ENCODE peak calls at places on chromosomes 2 and 18, in nine cellular contexts. One of them, this sample, is unnamed.

GRCh38 chr18:69880083-69880482 is 67.6 kb downstream of the CD226 start:
- DNase-seq in left lung: no peak
- DNase-seq in PC-3: no peak
- DNase-seq in OCI-LY7: no peak
- DNase-seq in uterus: no peak
- DNase-seq in RWPE1: no peak
- DNase-seq in K562: no peak
- DNase-seq in AG04450: no peak
- DNase-seq in IMR-90: no peak
- DNase-seq in this sample: no peak

GRCh38 chr2:31567679-31568078 is 13.1 kb downstream of the SRD5A2 start:
- DNase-seq in K562: no peak
- DNase-seq in uterus: no peak
- DNase-seq in IMR-90: no peak
- DNase-seq in PC-3: no peak
- DNase-seq in left lung: no peak
- DNase-seq in AG04450: no peak
- DNase-seq in RWPE1: no peak
- DNase-seq in OCI-LY7: no peak
- DNase-seq in this sample: no peak

GRCh38 chr2:192675640-192676039 is 480.9 kb upstream of the TMEFF2 start:
- DNase-seq in AG04450: no peak
- DNase-seq in left lung: no peak
- DNase-seq in PC-3: peak; percentile 57
- DNase-seq in K562: no peak
- DNase-seq in uterus: no peak
- DNase-seq in IMR-90: no peak
- DNase-seq in OCI-LY7: no peak
- DNase-seq in RWPE1: no peak
- DNase-seq in this sample: no peak

GRCh38 chr18:63339920-63340484 is 20.4 kb upstream of the BCL2 start:
- DNase-seq in left lung: no peak
- DNase-seq in K562: no peak
- DNase-seq in IMR-90: peak; percentile 41
- DNase-seq in RWPE1: no peak
- DNase-seq in OCI-LY7: peak; percentile 45
- DNase-seq in PC-3: peak; percentile 46
- DNase-seq in uterus: peak; percentile 40
- DNase-seq in AG04450: no peak
- DNase-seq in this sample: no peak

GRCh38 chr2:240823449-240824336 is 3.7 kb upstream of the KIF1A start:
- DNase-seq in OCI-LY7: no peak
- DNase-seq in PC-3: no peak
- DNase-seq in left lung: no peak
- DNase-seq in uterus: no peak
- DNase-seq in K562: no peak
- DNase-seq in IMR-90: no peak
- DNase-seq in AG04450: no peak
- DNase-seq in RWPE1: no peak
- DNase-seq in this sample: no peak

GRCh38 chr2:238523158-238524110 is 96.7 kb downstream of the ASB1 start:
- DNase-seq in RWPE1: no peak
- DNase-seq in K562: no peak
- DNase-seq in uterus: peak; percentile 62
- DNase-seq in IMR-90: peak; percentile 21
- DNase-seq in PC-3: no peak
- DNase-seq in left lung: no peak
- DNase-seq in OCI-LY7: no peak
- DNase-seq in AG04450: peak; percentile 10
- DNase-seq in this sample: peak; percentile 53

GRCh38 chr2:171160119-171160629 is 519 bp downstream of the TLK1 start:
- DNase-seq in PC-3: peak; percentile 48
- DNase-seq in K562: peak; percentile 80
- DNase-seq in RWPE1: peak; percentile 47
- DNase-seq in IMR-90: peak; percentile 62
- DNase-seq in uterus: peak; percentile 67
- DNase-seq in AG04450: no peak
- DNase-seq in OCI-LY7: peak; percentile 75
- DNase-seq in left lung: peak; percentile 71
- DNase-seq in this sample: peak; percentile 86

GRCh38 chr2:9697904-9698303 is 67.1 kb upstream of the YWHAQ start:
- DNase-seq in left lung: no peak
- DNase-seq in uterus: no peak
- DNase-seq in AG04450: no peak
- DNase-seq in K562: no peak
- DNase-seq in IMR-90: no peak
- DNase-seq in OCI-LY7: no peak
- DNase-seq in PC-3: no peak
- DNase-seq in RWPE1: no peak
- DNase-seq in this sample: no peak

GRCh38 chr2:159650574-159650973 is 34.2 kb upstream of the BAZ2B start:
- DNase-seq in RWPE1: no peak
- DNase-seq in uterus: no peak
- DNase-seq in AG04450: no peak
- DNase-seq in PC-3: no peak
- DNase-seq in K562: no peak
- DNase-seq in OCI-LY7: no peak
- DNase-seq in left lung: no peak
- DNase-seq in IMR-90: no peak
- DNase-seq in this sample: no peak

GRCh38 chr2:223970343-223971128 is 13.3 kb downstream of the MRPL44 start:
- DNase-seq in IMR-90: peak; percentile 67
- DNase-seq in uterus: peak; percentile 33
- DNase-seq in K562: peak; percentile 14
- DNase-seq in PC-3: peak; percentile 85
- DNase-seq in AG04450: no peak
- DNase-seq in left lung: no peak
- DNase-seq in RWPE1: peak; percentile 32
- DNase-seq in OCI-LY7: peak; percentile 69
- DNase-seq in this sample: no peak

GRCh38 chr2:133421516-133422324 is 146.5 kb downstream of the NCKAP5 start:
- DNase-seq in IMR-90: peak; percentile 66
- DNase-seq in left lung: no peak
- DNase-seq in K562: no peak
- DNase-seq in uterus: no peak
- DNase-seq in PC-3: no peak
- DNase-seq in RWPE1: no peak
- DNase-seq in AG04450: peak; percentile 24
- DNase-seq in OCI-LY7: no peak
- DNase-seq in this sample: no peak

GRCh38 chr2:106160786-106161261 is 33.3 kb downstream of the UXS1 start:
- DNase-seq in IMR-90: no peak
- DNase-seq in PC-3: no peak
- DNase-seq in uterus: no peak
- DNase-seq in RWPE1: no peak
- DNase-seq in left lung: no peak
- DNase-seq in OCI-LY7: peak; percentile 78
- DNase-seq in AG04450: no peak
- DNase-seq in K562: no peak
- DNase-seq in this sample: no peak
- H3K27ac ChIP-seq in IMR-90: no peak overlapping the region
- H3K27ac ChIP-seq in PC-3: peak overlapping the region; percentile 67
- H3K27ac ChIP-seq in uterus: no peak overlapping the region
- H3K27ac ChIP-seq in RWPE1: no peak overlapping the region
- H3K27ac ChIP-seq in left lung: peak overlapping the region; percentile 26
- H3K27ac ChIP-seq in OCI-LY7: peak overlapping the region; percentile 49
- H3K27ac ChIP-seq in AG04450: no peak overlapping the region
- H3K27ac ChIP-seq in K562: no peak overlapping the region
- H3K27ac ChIP-seq in this sample: peak overlapping the region; percentile 7

GRCh38 chr2:60554649-60555065 is 1.2 kb upstream of the BCL11A start:
- DNase-seq in PC-3: no peak
- DNase-seq in left lung: no peak
- DNase-seq in uterus: no peak
- DNase-seq in K562: peak; percentile 24
- DNase-seq in RWPE1: peak; percentile 8
- DNase-seq in IMR-90: no peak
- DNase-seq in OCI-LY7: no peak
- DNase-seq in AG04450: no peak
- DNase-seq in this sample: peak; percentile 58

GRCh38 chr2:60553992-60554648 is 666 bp upstream of the BCL11A start:
- DNase-seq in IMR-90: no peak
- DNase-seq in PC-3: peak; percentile 45
- DNase-seq in OCI-LY7: peak; percentile 69
- DNase-seq in uterus: no peak
- DNase-seq in left lung: peak; percentile 54
- DNase-seq in RWPE1: peak; percentile 21
- DNase-seq in AG04450: no peak
- DNase-seq in K562: no peak
- DNase-seq in this sample: peak; percentile 74

GRCh38 chr2:60552096-60552850 is 1.2 kb downstream of the BCL11A start:
- DNase-seq in PC-3: peak; percentile 45
- DNase-seq in OCI-LY7: peak; percentile 73
- DNase-seq in IMR-90: no peak
- DNase-seq in RWPE1: peak; percentile 26
- DNase-seq in left lung: no peak
- DNase-seq in AG04450: no peak
- DNase-seq in K562: no peak
- DNase-seq in uterus: no peak
- DNase-seq in this sample: peak; percentile 65

GRCh38 chr2:60552851-60553495 is 481 bp downstream of the BCL11A start:
- DNase-seq in uterus: no peak
- DNase-seq in PC-3: no peak
- DNase-seq in left lung: no peak
- DNase-seq in RWPE1: no peak
- DNase-seq in OCI-LY7: peak; percentile 42
- DNase-seq in K562: no peak
- DNase-seq in IMR-90: no peak
- DNase-seq in AG04450: no peak
- DNase-seq in this sample: no peak

DNA sequence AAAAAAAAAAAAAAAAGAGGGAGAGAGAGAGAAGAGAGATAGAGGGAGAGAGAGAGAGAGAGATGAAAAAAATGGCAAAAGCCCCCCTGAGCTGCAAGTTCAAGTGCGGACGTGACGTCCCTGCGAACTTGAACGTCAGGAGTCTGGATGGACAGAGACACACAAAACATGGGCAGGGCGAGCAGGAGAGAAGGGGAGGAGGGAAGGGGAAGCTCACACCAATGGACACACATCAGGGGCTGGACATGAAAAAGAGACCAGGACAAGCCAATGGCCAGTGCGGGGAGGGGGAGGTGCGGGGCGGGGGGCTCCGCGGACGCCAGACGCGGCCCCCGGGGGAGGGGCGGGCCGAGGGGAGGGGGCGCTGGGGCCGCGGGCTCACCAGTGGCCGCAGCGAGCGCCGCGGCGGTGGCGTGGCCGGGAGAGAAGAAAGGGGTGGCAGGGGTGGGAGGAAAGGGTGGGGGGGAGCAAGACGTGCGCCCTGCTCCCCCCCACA is at the start of gene BCL11A:
- DNase-seq in K562: no peak
- DNase-seq in uterus: no peak
- DNase-seq in OCI-LY7: peak; percentile 89
- DNase-seq in PC-3: peak; percentile 77
- DNase-seq in left lung: peak; percentile 84
- DNase-seq in RWPE1: peak; percentile 60
- DNase-seq in AG04450: peak; percentile 44
- DNase-seq in IMR-90: peak; percentile 78
- DNase-seq in this sample: peak; percentile 28
- H3K27ac ChIP-seq in K562: no peak within 1 kb of the TSS
- H3K27ac ChIP-seq in uterus: no peak within 1 kb of the TSS
- H3K27ac ChIP-seq in OCI-LY7: peak within 1 kb of the TSS; percentile 90
- H3K27ac ChIP-seq in PC-3: no peak within 1 kb of the TSS
- H3K27ac ChIP-seq in left lung: peak within 1 kb of the TSS; percentile 5
- H3K27ac ChIP-seq in RWPE1: peak within 1 kb of the TSS; percentile 62
- H3K27ac ChIP-seq in AG04450: no peak within 1 kb of the TSS
- H3K27ac ChIP-seq in IMR-90: no peak within 1 kb of the TSS
- H3K27ac ChIP-seq in this sample: no peak within 1 kb of the TSS

DNA sequence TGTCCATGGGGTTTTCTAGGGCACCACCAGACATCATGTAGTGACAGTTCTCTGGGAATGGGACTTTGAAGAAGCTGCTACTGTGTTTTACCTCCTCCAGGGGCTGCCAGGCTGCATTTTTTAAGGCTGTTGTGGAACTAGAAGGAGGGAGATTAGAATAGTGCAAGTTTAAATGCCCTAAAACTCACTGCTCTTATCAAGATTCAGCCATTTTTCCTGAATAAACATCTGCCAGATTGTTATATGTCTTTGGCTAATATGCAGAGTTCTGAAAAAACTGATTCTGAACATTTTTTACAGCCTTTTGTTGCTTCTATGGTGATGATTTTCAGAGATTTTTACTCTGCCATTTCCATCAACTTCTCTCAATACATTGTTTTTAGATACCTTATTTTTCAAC is 8.6 kb upstream of the EPB41L5 start:
- DNase-seq in RWPE1: no peak
- DNase-seq in IMR-90: no peak
- DNase-seq in OCI-LY7: no peak
- DNase-seq in uterus: no peak
- DNase-seq in AG04450: no peak
- DNase-seq in left lung: no peak
- DNase-seq in K562: no peak
- DNase-seq in PC-3: no peak
- DNase-seq in this sample: no peak
- H3K27ac ChIP-seq in RWPE1: no peak overlapping the region
- H3K27ac ChIP-seq in IMR-90: no peak overlapping the region
- H3K27ac ChIP-seq in OCI-LY7: no peak overlapping the region
- H3K27ac ChIP-seq in uterus: no peak overlapping the region
- H3K27ac ChIP-seq in AG04450: no peak overlapping the region
- H3K27ac ChIP-seq in left lung: no peak overlapping the region
- H3K27ac ChIP-seq in K562: no peak overlapping the region
- H3K27ac ChIP-seq in PC-3: no peak overlapping the region
- H3K27ac ChIP-seq in this sample: no peak overlapping the region

DNA sequence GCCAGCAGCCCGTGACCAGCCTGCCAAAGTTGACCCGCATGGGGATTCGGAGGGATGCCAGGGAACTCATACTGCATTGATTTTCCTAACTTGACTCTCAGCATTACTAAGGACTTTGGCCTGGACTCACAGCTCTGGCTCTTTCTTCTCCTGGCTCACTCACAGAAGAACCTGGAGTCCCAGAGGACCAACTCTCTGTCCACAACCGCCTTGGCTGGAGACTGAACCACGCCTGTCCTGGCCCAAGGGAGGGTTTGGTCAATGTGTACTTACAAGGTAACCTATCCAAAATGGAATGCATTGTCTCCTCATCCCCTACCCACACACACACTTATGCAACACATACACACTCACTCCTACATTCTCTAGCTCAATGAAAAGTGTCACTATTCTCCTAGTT is 135.6 kb upstream of the KLHL29 start:
- DNase-seq in AG04450: no peak
- DNase-seq in K562: no peak
- DNase-seq in OCI-LY7: no peak
- DNase-seq in IMR-90: no peak
- DNase-seq in PC-3: no peak
- DNase-seq in RWPE1: no peak
- DNase-seq in uterus: peak; percentile 34
- DNase-seq in left lung: no peak
- DNase-seq in this sample: peak; percentile 53
- H3K27ac ChIP-seq in AG04450: no peak overlapping the region
- H3K27ac ChIP-seq in K562: no peak overlapping the region
- H3K27ac ChIP-seq in OCI-LY7: no peak overlapping the region
- H3K27ac ChIP-seq in IMR-90: no peak overlapping the region
- H3K27ac ChIP-seq in PC-3: no peak overlapping the region
- H3K27ac ChIP-seq in RWPE1: no peak overlapping the region
- H3K27ac ChIP-seq in uterus: no peak overlapping the region
- H3K27ac ChIP-seq in left lung: no peak overlapping the region
- H3K27ac ChIP-seq in this sample: no peak overlapping the region

GRCh38 chr2:215692387-215693079 is 256.7 kb upstream of the FN1 start:
- DNase-seq in PC-3: no peak
- DNase-seq in IMR-90: peak; percentile 90
- DNase-seq in OCI-LY7: no peak
- DNase-seq in uterus: no peak
- DNase-seq in AG04450: peak; percentile 71
- DNase-seq in left lung: no peak
- DNase-seq in K562: no peak
- DNase-seq in RWPE1: no peak
- DNase-seq in this sample: no peak
- H3K27ac ChIP-seq in PC-3: peak overlapping the region; percentile 62
- H3K27ac ChIP-seq in IMR-90: peak overlapping the region; percentile 67
- H3K27ac ChIP-seq in OCI-LY7: no peak overlapping the region
- H3K27ac ChIP-seq in uterus: peak overlapping the region; percentile 82
- H3K27ac ChIP-seq in AG04450: peak overlapping the region; percentile 62
- H3K27ac ChIP-seq in left lung: peak overlapping the region; percentile 29
- H3K27ac ChIP-seq in K562: no peak overlapping the region
- H3K27ac ChIP-seq in RWPE1: no peak overlapping the region
- H3K27ac ChIP-seq in this sample: no peak overlapping the region

This sample was measured in right cardiac atrium.